ENCODE peak calls at places on chromosomes 4 and X, in five cellular contexts. H is lower leg skin, U is AG10803, C is astrocyte of the spinal cord, O is PC-3. K is an unnamed sample.
A peak's percentile ranks its signal among the peaks of the same experiment; 100 is the strongest.

GRCh38 chr4:184248216-184248615 is 30.5 kb upstream of the ENPP6 start:
- DNase-seq in H (no peak), U (no peak), C (no peak), O (no peak), K (peak; percentile 42)

GRCh38 chrX:104435249-104435648 is 130.8 kb upstream of the IL1RAPL2 start:
- DNase-seq in H (no peak), U (no peak), C (no peak), O (no peak), K (no peak)

GRCh38 chr4:57034571-57034970 is 55.9 kb downstream of the POLR2B start:
- DNase-seq in H (no peak), U (peak; percentile 50), C (no peak), O (no peak), K (no peak)

GRCh38 chr4:168483786-168484185 is 3.5 kb upstream of the DDX60L start:
- DNase-seq in H (no peak), U (peak; percentile 87), C (peak; percentile 38), O (peak; percentile 72), K (peak; percentile 56)

GRCh38 chr4:15043922-15044321 is 41.6 kb downstream of the CPEB2 start:
- DNase-seq in H (no peak), U (no peak), C (no peak), O (no peak), K (no peak)

GRCh38 chr4:147842573-147842972 is 110.7 kb downstream of the ARHGAP10 start:
- DNase-seq in H (no peak), U (no peak), C (peak; percentile 87), O (no peak), K (peak; percentile 99)

GRCh38 chr4:105343523-105343931 is 130.3 kb downstream of the PPA2 start:
- DNase-seq in H (no peak), U (peak; percentile 15), C (peak; percentile 12), O (no peak), K (no peak)

GRCh38 chr4:172842759-172843158 is 325.9 kb upstream of the GALNT7 start:
- DNase-seq in H (no peak), U (no peak), C (no peak), O (no peak), K (no peak)

GRCh38 chr4:39892988-39893692 is 84.6 kb downstream of the PDS5A start:
- DNase-seq in H (no peak), U (no peak), C (no peak), O (no peak), K (no peak)

GRCh38 chr4:39893693-39894072 is 84.0 kb downstream of the PDS5A start:
- DNase-seq in H (no peak), U (no peak), C (no peak), O (no peak), K (no peak)

GRCh38 chr4:39883645-39884044 is 94.1 kb downstream of the PDS5A start:
- DNase-seq in H (no peak), U (no peak), C (peak; percentile 6), O (no peak), K (peak; percentile 19)

GRCh38 chr4:39889226-39889625 is 88.5 kb downstream of the PDS5A start:
- DNase-seq in H (no peak), U (no peak), C (no peak), O (no peak), K (no peak)
- H3K4me3 ChIP-seq in H (no peak overlapping the region), U (no peak overlapping the region), C (no peak overlapping the region), O (no peak overlapping the region), K (no peak overlapping the region)

GRCh38 chr4:157204634-157205244 is 15.8 kb upstream of the GRIA2 start:
- DNase-seq in H (peak; percentile 60), U (peak; percentile 1), C (no peak), O (peak; percentile 44), K (peak; percentile 19)
- TF ChIP-seq CTCF in H (no peak), U (peak; percentile 49), C (peak; percentile 43), O (peak; percentile 66), K (peak; percentile 49)

DNA sequence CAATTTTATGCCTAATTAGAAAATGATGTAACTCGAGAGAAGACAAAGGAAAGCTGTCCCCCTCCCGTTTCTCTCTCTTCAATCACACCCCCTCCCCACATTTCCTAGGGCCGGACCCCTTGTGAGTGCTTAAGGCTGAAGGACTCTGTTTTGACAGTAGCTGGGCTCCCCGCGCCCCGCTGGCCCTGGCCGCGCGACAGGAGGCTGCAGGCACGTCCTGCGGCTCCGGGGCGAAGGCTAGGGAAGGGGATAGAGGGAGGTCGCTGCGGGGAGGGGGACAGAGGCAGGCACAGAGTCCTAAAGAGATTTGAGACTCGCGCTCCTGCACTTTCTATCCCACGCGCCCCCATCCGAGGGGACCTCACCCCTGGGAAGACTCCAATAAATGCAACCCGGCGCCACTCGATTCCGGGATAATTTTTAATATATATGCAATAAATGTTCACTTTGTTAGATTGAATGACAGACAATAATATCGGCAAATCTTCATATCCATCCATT is 56.2 kb upstream of the TMEM33 start:
- DNase-seq in H (no peak), U (no peak), C (no peak), O (no peak), K (no peak)
- H3K4me3 ChIP-seq in H (no peak overlapping the region), U (no peak overlapping the region), C (no peak overlapping the region), O (no peak overlapping the region), K (no peak overlapping the region)

DNA sequence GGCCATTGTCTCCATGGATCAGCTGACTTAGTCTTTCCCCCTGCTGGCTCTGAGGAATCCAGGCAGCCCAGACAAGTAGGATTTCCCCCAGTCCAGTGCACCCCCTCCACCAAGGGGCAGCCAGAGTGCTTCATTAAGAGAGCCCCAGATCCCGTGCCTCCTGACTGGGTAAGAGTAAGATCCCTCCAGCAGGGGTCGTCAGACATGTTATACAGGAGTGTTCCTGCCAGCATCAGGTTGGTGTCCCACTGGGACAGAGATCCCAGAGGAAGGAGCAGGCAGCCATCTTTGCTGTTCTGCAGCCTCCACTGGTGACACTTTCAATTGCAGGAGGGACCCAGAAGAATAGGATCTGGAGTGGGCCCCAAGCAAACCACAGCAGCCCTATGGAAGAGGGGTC is 29.0 kb upstream of the INPP4B start:
- DNase-seq in H (no peak), U (no peak), C (no peak), O (no peak), K (no peak)
- TF ChIP-seq CTCF in H (no peak), U (no peak), C (no peak), O (peak; percentile 31), K (no peak)

DNA sequence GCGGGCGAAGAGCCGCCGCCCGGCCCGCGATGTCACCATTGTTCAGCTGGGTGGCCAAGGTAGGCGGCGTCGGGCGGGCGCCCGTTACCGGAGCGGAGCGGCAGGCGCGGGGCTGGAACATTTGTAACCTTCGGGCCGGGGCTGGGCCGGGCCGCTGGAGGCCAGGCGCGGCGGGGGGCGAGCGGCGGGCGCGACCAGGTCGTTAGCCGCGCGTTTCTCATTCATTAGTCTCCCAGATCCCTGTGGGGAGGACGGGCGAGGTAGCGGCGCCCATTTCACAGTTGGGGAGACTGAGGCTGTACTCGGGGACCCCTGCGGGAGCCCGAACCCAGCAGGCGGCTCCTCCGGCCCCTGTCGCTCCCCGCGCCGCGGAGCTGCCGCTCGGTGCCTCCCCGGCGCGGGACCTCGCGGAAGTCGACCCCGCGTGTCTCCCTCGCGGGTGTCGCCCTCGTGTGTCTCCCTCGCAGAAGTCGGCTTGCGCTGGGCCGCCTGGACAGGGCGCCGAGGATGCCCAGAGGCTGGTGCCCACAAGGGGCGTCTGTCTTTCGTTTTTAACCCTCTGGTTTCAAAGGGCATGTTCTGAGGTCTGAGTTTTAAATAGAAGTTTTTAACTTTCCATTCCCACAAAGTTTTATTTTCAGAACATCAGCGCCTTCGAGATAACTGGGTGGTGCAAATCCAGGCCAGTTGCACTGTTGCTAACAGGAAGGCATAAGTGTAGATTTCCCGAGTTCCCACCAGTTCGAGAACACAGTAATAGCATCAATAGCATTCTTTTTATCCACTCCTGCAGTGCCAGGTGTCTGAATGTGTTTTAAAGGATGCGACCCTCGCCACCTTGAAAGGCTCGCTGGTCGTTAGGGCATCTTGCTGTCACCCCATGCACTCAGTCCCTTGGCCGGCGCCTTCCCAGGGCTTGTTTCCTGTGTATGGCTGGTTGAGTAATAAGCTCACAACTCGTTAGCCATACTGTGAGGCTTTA is 17.6 kb downstream of the PTTG2 start:
- DNase-seq in H (peak; percentile 94), U (peak; percentile 69), C (peak; percentile 66), O (peak; percentile 50), K (peak; percentile 64)
- H3K4me3 ChIP-seq in H (peak overlapping the region; percentile 57), U (peak overlapping the region; percentile 60), C (peak overlapping the region; percentile 62), O (peak overlapping the region; percentile 67), K (peak overlapping the region; percentile 58)

GRCh38 chr4:113290666-113291065 is 241.2 kb downstream of the ANK2 start:
- DNase-seq in H (no peak), U (no peak), C (no peak), O (no peak), K (no peak)

GRCh38 chr4:113293043-113293560 is 243.6 kb downstream of the ANK2 start:
- DNase-seq in H (no peak), U (peak; percentile 78), C (peak; percentile 78), O (no peak), K (peak; percentile 60)

GRCh38 chr4:113292371-113293042 is 243.1 kb downstream of the ANK2 start:
- DNase-seq in H (no peak), U (peak; percentile 77), C (peak; percentile 66), O (no peak), K (peak; percentile 45)

GRCh38 chr4:113294910-113295309 is 245.5 kb downstream of the ANK2 start:
- DNase-seq in H (no peak), U (no peak), C (no peak), O (no peak), K (peak; percentile 23)

DNA sequence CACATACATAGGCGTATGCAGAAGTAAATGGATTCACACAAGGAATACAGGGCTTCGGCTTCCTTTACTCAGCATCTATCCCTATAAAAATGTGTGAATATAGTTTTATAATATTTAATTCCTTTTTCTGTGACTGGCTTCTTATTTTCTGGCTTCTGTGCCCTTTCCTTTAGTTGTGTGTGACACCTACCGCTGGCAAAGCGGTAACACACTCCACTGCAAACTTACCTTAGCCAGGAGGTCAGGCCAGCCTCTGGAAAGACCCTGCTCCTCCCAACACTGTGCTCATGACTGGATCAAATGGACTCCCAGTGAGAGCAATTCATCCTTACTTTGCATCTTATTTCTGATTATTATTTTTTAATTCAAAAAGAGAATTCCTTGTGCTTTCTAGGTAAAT is 244.2 kb downstream of the ANK2 start:
- DNase-seq in H (no peak), U (peak; percentile 18), C (peak; percentile 23), O (no peak), K (peak; percentile 12)
- TF ChIP-seq CTCF in H (no peak), U (peak; percentile 54), C (peak; percentile 22), O (no peak), K (peak; percentile 25)

K was measured in fibroblast of mammary gland.